ENCODE peak calls at places on chromosomes 3 and 15, in five cellular contexts. One of them, this sample, is unnamed.

GRCh38 chr15:60061758-60062157 is 57.6 kb downstream of the FOXB1 start:
- DNase-seq in mesenchymal stem cell: no peak
- DNase-seq in H1: no peak
- DNase-seq in trophoblast cell: no peak
- DNase-seq in neuronal stem cell: no peak
- DNase-seq in this sample: no peak

GRCh38 chr3:71859128-71859519 is 74.2 kb upstream of the PROK2 start:
- DNase-seq in mesenchymal stem cell: no peak
- DNase-seq in H1: no peak
- DNase-seq in neuronal stem cell: peak
- DNase-seq in trophoblast cell: no peak
- DNase-seq in this sample: no peak

GRCh38 chr3:178964551-178964950 is 107.1 kb downstream of the ZMAT3 start:
- DNase-seq in neuronal stem cell: no peak
- DNase-seq in trophoblast cell: no peak
- DNase-seq in H1: no peak
- DNase-seq in mesenchymal stem cell: no peak
- DNase-seq in this sample: no peak

GRCh38 chr15:98647026-98647773 is 1.1 kb upstream of the IGF1R start:
- DNase-seq in trophoblast cell: peak
- DNase-seq in neuronal stem cell: peak
- DNase-seq in H1: peak
- DNase-seq in mesenchymal stem cell: peak
- DNase-seq in this sample: peak

GRCh38 chr3:86774082-86774691 is 216.8 kb downstream of the VGLL3 start:
- DNase-seq in neuronal stem cell: no peak
- DNase-seq in trophoblast cell: no peak
- DNase-seq in H1: no peak
- DNase-seq in mesenchymal stem cell: peak
- DNase-seq in this sample: no peak

GRCh38 chr3:76724075-76724474 is 315.8 kb upstream of the ROBO2 start:
- DNase-seq in H1: no peak
- DNase-seq in trophoblast cell: no peak
- DNase-seq in mesenchymal stem cell: no peak
- DNase-seq in neuronal stem cell: no peak
- DNase-seq in this sample: no peak

GRCh38 chr15:68278345-68279217 is 1.0 kb downstream of the FEM1B start:
- DNase-seq in H1: no peak
- DNase-seq in trophoblast cell: no peak
- DNase-seq in mesenchymal stem cell: peak
- DNase-seq in neuronal stem cell: no peak
- DNase-seq in this sample: peak

GRCh38 chr15:38226867-38227266 is 25.8 kb upstream of the SPRED1 start:
- DNase-seq in H1: no peak
- DNase-seq in mesenchymal stem cell: peak
- DNase-seq in trophoblast cell: no peak
- DNase-seq in neuronal stem cell: no peak
- DNase-seq in this sample: no peak

GRCh38 chr15:101480613-101481380 is 8.7 kb downstream of the PCSK6 start:
- DNase-seq in neuronal stem cell: no peak
- DNase-seq in mesenchymal stem cell: no peak
- DNase-seq in trophoblast cell: no peak
- DNase-seq in H1: no peak
- DNase-seq in this sample: no peak

GRCh38 chr3:118943597-118943996 is 91.0 kb downstream of the IGSF11 start:
- DNase-seq in mesenchymal stem cell: no peak
- DNase-seq in H1: no peak
- DNase-seq in neuronal stem cell: no peak
- DNase-seq in trophoblast cell: no peak
- DNase-seq in this sample: no peak

GRCh38 chr3:145704020-145704419 is 457.0 kb downstream of the PLOD2 start:
- DNase-seq in mesenchymal stem cell: peak
- DNase-seq in trophoblast cell: no peak
- DNase-seq in H1: no peak
- DNase-seq in neuronal stem cell: no peak
- DNase-seq in this sample: no peak

DNA sequence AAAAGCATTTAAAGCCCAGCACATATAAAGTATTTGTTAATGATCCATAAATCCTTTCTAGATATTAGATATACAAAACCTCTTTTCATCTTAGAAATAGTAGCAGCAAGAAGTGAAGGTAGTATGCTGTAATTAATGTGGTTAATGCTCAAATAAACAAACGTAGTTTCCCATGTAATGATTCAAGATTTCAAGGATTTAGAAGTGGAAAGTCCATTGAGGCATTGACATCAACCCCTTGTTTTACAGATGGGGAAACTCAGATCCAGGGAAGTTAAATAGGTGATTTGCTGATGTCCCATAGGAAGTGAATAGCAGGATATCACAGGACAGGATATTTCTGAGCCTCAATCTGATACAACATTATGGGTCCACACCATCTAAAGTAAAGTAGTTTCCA is 47.2 kb downstream of the TSC22D2 start:
- DNase-seq in H1: no peak
- DNase-seq in neuronal stem cell: no peak
- DNase-seq in trophoblast cell: no peak
- DNase-seq in mesenchymal stem cell: peak
- DNase-seq in this sample: no peak
- H2BK5ac ChIP-seq in H1: no peak
- H2BK5ac ChIP-seq in neuronal stem cell: no peak
- H2BK5ac ChIP-seq in trophoblast cell: no peak
- H2BK5ac ChIP-seq in mesenchymal stem cell: no peak
- H2BK5ac ChIP-seq in this sample: no peak

GRCh38 chr3:138740057-138740456 is 94.7 kb downstream of the PIK3CB start:
- DNase-seq in mesenchymal stem cell: no peak
- DNase-seq in neuronal stem cell: no peak
- DNase-seq in trophoblast cell: no peak
- DNase-seq in H1: no peak
- DNase-seq in this sample: no peak
- H2BK12ac ChIP-seq in mesenchymal stem cell: no peak
- H2BK12ac ChIP-seq in neuronal stem cell: no peak
- H2BK12ac ChIP-seq in trophoblast cell: no peak
- H2BK12ac ChIP-seq in H1: no peak
- H2BK12ac ChIP-seq in this sample: no peak

DNA sequence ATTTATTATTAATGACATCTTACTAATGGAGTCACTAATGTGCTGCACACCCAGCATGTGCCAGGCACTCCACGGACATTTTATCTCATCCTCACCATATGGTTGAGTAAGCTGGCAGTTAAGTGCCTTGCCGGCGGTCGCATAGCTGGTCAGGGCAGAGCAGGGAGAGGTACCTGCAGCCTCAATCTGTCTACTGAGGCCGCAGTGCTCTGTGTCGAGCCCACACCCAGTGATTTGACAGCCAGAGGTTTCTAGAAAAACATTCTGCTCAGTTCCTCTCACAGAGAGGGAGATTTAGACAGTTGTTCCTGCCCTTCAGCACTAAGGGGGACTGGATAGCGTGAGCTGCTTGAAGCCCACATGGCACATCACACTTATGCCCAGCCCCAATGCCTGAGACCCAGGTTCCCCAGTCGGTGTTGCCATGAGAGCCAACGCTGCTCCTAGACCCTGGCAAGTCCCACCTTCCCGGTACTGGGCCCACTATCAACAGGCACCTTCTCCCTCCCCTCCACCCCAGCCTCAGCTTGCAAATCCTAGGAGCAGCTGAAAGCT is 2.6 kb downstream of the LIPC start:
- DNase-seq in trophoblast cell: no peak
- DNase-seq in mesenchymal stem cell: no peak
- DNase-seq in H1: no peak
- DNase-seq in neuronal stem cell: no peak
- DNase-seq in this sample: no peak
- H2BK120ac ChIP-seq in trophoblast cell: no peak
- H2BK120ac ChIP-seq in mesenchymal stem cell: no peak
- H2BK120ac ChIP-seq in H1: no peak
- H2BK120ac ChIP-seq in neuronal stem cell: no peak
- H2BK120ac ChIP-seq in this sample: no peak

DNA sequence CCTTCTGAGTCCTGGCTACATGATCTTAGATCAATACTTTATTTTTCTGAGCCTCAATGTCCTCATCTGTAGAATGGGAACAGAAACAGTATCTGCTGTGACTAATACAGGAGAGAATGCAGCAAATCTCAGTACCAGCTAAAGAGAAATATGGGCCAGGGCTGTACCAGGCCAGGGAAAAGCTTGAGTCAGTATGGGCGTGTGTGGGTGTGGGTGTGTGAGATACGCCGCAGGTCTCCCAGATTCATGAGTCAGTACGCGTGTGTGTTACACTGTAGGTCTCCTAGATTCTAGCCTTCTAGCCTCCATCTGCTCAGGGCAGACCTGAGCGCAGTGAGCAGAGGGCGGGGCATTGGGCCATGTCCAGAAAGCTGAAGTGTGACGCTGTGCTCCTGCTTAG is 15.2 kb downstream of the GNAI2 start:
- DNase-seq in mesenchymal stem cell: peak
- DNase-seq in H1: no peak
- DNase-seq in trophoblast cell: peak
- DNase-seq in neuronal stem cell: no peak
- DNase-seq in this sample: no peak
- H2BK5ac ChIP-seq in mesenchymal stem cell: no peak
- H2BK5ac ChIP-seq in H1: no peak
- H2BK5ac ChIP-seq in trophoblast cell: no peak
- H2BK5ac ChIP-seq in neuronal stem cell: peak
- H2BK5ac ChIP-seq in this sample: no peak

GRCh38 chr15:39434751-39435238 is 146.1 kb upstream of the THBS1 start:
- DNase-seq in mesenchymal stem cell: no peak
- DNase-seq in neuronal stem cell: no peak
- DNase-seq in H1: no peak
- DNase-seq in trophoblast cell: no peak
- DNase-seq in this sample: no peak
- H2BK12ac ChIP-seq in mesenchymal stem cell: peak
- H2BK12ac ChIP-seq in neuronal stem cell: no peak
- H2BK12ac ChIP-seq in H1: peak
- H2BK12ac ChIP-seq in trophoblast cell: no peak
- H2BK12ac ChIP-seq in this sample: no peak

GRCh38 chr3:170421147-170421641 is 2.5 kb downstream of the CLDN11 start:
- DNase-seq in trophoblast cell: no peak
- DNase-seq in neuronal stem cell: no peak
- DNase-seq in mesenchymal stem cell: peak
- DNase-seq in H1: no peak
- DNase-seq in this sample: no peak

GRCh38 chr3:170420307-170420821 is 1.7 kb downstream of the CLDN11 start:
- DNase-seq in neuronal stem cell: no peak
- DNase-seq in H1: no peak
- DNase-seq in trophoblast cell: no peak
- DNase-seq in mesenchymal stem cell: peak
- DNase-seq in this sample: peak

GRCh38 chr3:170423001-170423615 is 4.4 kb downstream of the CLDN11 start:
- DNase-seq in mesenchymal stem cell: no peak
- DNase-seq in H1: no peak
- DNase-seq in neuronal stem cell: no peak
- DNase-seq in trophoblast cell: no peak
- DNase-seq in this sample: no peak

GRCh38 chr3:170419301-170420087 is 826 bp downstream of the CLDN11 start:
- DNase-seq in H1: no peak
- DNase-seq in mesenchymal stem cell: peak
- DNase-seq in trophoblast cell: peak
- DNase-seq in neuronal stem cell: no peak
- DNase-seq in this sample: peak

GRCh38 chr3:170421758-170422157 is 3.1 kb downstream of the CLDN11 start:
- DNase-seq in neuronal stem cell: no peak
- DNase-seq in H1: no peak
- DNase-seq in trophoblast cell: no peak
- DNase-seq in mesenchymal stem cell: no peak
- DNase-seq in this sample: no peak
- H2BK120ac ChIP-seq in neuronal stem cell: no peak
- H2BK120ac ChIP-seq in H1: no peak
- H2BK120ac ChIP-seq in trophoblast cell: no peak
- H2BK120ac ChIP-seq in mesenchymal stem cell: no peak
- H2BK120ac ChIP-seq in this sample: no peak

GRCh38 chr15:49492151-49492550 is 69.1 kb downstream of the FGF7 start:
- DNase-seq in trophoblast cell: no peak
- DNase-seq in neuronal stem cell: no peak
- DNase-seq in mesenchymal stem cell: no peak
- DNase-seq in H1: no peak
- DNase-seq in this sample: no peak
- H2BK5ac ChIP-seq in trophoblast cell: no peak
- H2BK5ac ChIP-seq in neuronal stem cell: no peak
- H2BK5ac ChIP-seq in mesenchymal stem cell: no peak
- H2BK5ac ChIP-seq in H1: no peak
- H2BK5ac ChIP-seq in this sample: no peak

DNA sequence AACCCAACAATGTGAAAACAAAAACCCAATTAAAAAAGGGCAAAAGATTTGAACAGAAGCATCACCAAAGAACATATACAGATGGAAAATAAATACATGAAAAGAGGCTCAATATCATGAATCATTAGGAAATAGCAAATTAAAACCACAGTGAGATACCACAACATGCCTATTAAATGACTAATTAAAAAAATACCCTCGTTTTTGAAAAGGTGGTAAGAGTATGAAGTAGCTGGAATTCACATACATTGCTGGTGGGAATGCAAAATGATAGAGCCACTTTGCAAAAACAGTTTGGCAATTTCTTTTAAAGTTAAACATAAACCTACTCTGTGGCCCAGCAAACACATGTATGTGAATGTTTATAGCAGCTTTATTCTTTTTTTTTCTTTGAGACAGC is 75.8 kb downstream of the B3GNT5 start:
- DNase-seq in neuronal stem cell: no peak
- DNase-seq in trophoblast cell: no peak
- DNase-seq in mesenchymal stem cell: peak
- DNase-seq in H1: no peak
- DNase-seq in this sample: no peak
- H2BK12ac ChIP-seq in neuronal stem cell: no peak
- H2BK12ac ChIP-seq in trophoblast cell: no peak
- H2BK12ac ChIP-seq in mesenchymal stem cell: no peak
- H2BK12ac ChIP-seq in H1: no peak
- H2BK12ac ChIP-seq in this sample: no peak

DNA sequence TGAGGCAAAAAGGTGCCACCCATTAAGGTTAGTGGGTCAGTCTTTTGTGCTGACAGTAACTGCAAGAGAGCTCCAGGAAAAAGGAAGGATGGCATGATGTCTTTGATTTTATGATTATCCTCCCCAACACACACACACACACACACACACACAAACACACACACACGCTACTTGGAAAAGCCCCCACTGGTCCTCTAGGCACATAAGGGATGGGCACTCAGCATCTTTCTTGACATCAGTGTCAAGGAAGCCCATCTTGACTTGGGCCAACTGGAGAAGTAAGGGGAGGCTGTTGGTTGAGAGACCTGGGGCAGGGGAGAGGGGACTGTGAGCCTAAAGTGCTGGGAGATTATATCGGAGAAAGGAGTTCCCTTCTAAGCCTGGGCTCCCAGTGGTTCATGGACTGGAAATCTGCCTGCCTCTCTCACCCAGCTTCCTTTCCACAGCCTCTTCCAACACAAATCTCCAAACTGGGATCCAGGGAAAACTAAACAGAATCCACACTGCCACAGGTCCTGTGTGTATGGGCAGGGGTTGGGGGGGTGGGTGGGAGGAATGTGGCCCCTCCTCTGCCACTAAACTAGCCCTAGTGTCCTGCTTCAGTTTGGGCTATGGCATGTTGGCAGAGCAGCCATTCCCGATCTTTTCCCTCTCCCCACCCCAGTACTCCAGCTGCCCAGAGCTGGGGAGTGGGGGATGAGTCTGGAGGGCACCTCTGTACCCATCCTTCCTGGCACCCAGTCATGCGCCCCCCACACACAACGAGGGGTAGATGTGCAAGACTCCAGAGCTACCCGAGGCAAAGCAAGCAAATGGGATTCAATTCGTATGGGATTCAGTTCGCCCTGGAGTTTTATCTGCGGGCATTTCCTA is 1.6 kb downstream of the AMOTL2 start:
- DNase-seq in H1: no peak
- DNase-seq in neuronal stem cell: no peak
- DNase-seq in mesenchymal stem cell: peak
- DNase-seq in trophoblast cell: no peak
- DNase-seq in this sample: no peak
- H2BK120ac ChIP-seq in H1: no peak
- H2BK120ac ChIP-seq in neuronal stem cell: no peak
- H2BK120ac ChIP-seq in mesenchymal stem cell: peak
- H2BK120ac ChIP-seq in trophoblast cell: peak
- H2BK120ac ChIP-seq in this sample: no peak